ENCODE peak calls at places on chromosomes 16 and 17, in six cellular contexts. G, V, S, X, P and L are unnamed samples.

GRCh38 chr17:76237859-76238313 is 2.4 kb downstream of the RNF157 start:
- DNase-seq in G (no peak), V (no peak), S (no peak), X (no peak), P (no peak), L (peak)

GRCh38 chr16:31085873-31086628 is 2.7 kb downstream of the PRSS53 start:
- DNase-seq in G (no peak), V (no peak), S (no peak), X (no peak), P (no peak), L (no peak)

GRCh38 chr17:75594499-75595283 is 7.1 kb downstream of the MYO15B start:
- DNase-seq in G (no peak), V (no peak), S (no peak), X (no peak), P (no peak), L (no peak)

GRCh38 chr17:17545984-17546383 is 45.5 kb downstream of the PEMT start:
- DNase-seq in G (no peak), V (no peak), S (no peak), X (no peak), P (no peak), L (no peak)

GRCh38 chr16:51762081-51762995 is 611.3 kb upstream of the SALL1 start:
- DNase-seq in G (peak), V (peak), S (peak), X (peak), P (peak), L (peak)

GRCh38 chr17:77382356-77382911 is 241.7 kb downstream of the SEC14L1 start:
- DNase-seq in G (no peak), V (peak), S (no peak), X (peak), P (no peak), L (no peak)

GRCh38 chr17:73430848-73431247 is 119.0 kb upstream of the CDC42EP4 start:
- DNase-seq in G (no peak), V (peak), S (no peak), X (no peak), P (no peak), L (peak)

GRCh38 chr17:76793775-76794174 is 55.9 kb downstream of the MFSD11 start:
- DNase-seq in G (no peak), V (no peak), S (peak), X (no peak), P (no peak), L (peak)

GRCh38 chr16:70428178-70428998 is 10.5 kb downstream of the ST3GAL2 start:
- DNase-seq in G (peak), V (peak), S (peak), X (peak), P (peak), L (peak)

GRCh38 chr17:65117384-65118035 is 19.7 kb upstream of the RGS9 start:
- DNase-seq in G (no peak), V (no peak), S (no peak), X (no peak), P (no peak), L (no peak)

GRCh38 chr16:30923554-30924085 is at the start of gene FBXL19:
- DNase-seq in G (peak), V (no peak), S (no peak), X (peak), P (peak), L (no peak)

GRCh38 chr16:27819356-27819755 is 244.2 kb downstream of the GSG1L start:
- DNase-seq in G (no peak), V (no peak), S (no peak), X (no peak), P (no peak), L (no peak)

GRCh38 chr16:87426423-87427215 is 34.5 kb downstream of the MAP1LC3B start:
- DNase-seq in G (no peak), V (no peak), S (no peak), X (no peak), P (no peak), L (no peak)

GRCh38 chr16:71666264-71666663 is 40.3 kb downstream of the MARVELD3 start:
- DNase-seq in G (no peak), V (no peak), S (no peak), X (no peak), P (no peak), L (no peak)

GRCh38 chr17:37231882-37232281 is 143.9 kb upstream of the C17orf78 start:
- DNase-seq in G (no peak), V (no peak), S (no peak), X (no peak), P (no peak), L (no peak)

GRCh38 chr16:4202615-4203014 is 39.3 kb downstream of the SRL start:
- DNase-seq in G (no peak), V (no peak), S (no peak), X (no peak), P (no peak), L (no peak)

GRCh38 chr16:29876186-29876577 is 13.2 kb upstream of the CDIPT start:
- DNase-seq in G (peak), V (no peak), S (no peak), X (no peak), P (no peak), L (no peak)

GRCh38 chr16:35174006-35174405 is 1714.6 kb downstream of the TP53TG3F start:
- DNase-seq in G (no peak), V (no peak), S (no peak), X (no peak), P (no peak), L (no peak)

GRCh38 chr17:17757944-17758343 is 76.7 kb downstream of the RAI1 start:
- DNase-seq in G (no peak), V (no peak), S (no peak), X (no peak), P (no peak), L (no peak)

GRCh38 chr17:45241315-45242011 is 19.8 kb downstream of the FMNL1 start:
- DNase-seq in G (peak), V (no peak), S (no peak), X (no peak), P (peak), L (no peak)

GRCh38 chr17:57033296-57033695 is 51.8 kb upstream of the AKAP1 start:
- DNase-seq in G (no peak), V (peak), S (no peak), X (no peak), P (no peak), L (no peak)

GRCh38 chr16:49620158-49620867 is 235.6 kb downstream of the ZNF423 start:
- DNase-seq in G (no peak), V (peak), S (peak), X (peak), P (peak), L (peak)

DNA sequence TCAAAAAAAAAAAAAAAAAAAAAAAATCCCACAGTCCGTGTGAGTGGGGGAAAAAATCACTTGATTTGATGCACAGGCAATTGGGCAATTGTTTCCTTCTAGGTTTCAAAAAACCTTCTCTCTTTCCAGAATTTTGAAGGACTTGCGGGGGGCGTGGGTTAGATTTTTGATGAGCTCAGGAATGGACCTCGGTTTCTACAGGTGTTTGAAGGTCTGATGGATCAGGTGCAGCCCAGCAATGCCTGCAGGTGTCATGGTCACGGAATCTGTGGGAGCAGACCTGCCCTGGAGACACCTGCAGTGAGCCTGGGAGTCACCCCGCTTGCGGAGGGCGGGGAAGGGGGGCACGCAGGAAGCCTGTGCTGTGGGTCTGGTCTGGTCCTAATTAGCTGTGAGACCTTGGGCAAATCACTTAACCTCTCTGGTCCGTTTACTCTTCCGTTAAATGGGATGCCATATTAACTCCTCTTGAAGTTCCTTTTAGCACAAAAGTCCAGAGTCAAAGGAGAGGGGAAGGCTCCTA is 174.2 kb downstream of the IRF8 start:
- DNase-seq in G (no peak), V (no peak), S (no peak), X (peak), P (no peak), L (no peak)
- TF ChIP-seq CTCF in G (no peak), V (no peak), S (no peak), X (no peak), P (no peak), L (no peak)

GRCh38 chr16:89052824-89053724 is 40.6 kb upstream of the ACSF3 start:
- DNase-seq in G (no peak), V (peak), S (peak), X (peak), P (no peak), L (peak)
- TF ChIP-seq CTCF in G (no peak), V (no peak), S (no peak), X (no peak), P (no peak), L (peak)

GRCh38 chr17:81445642-81446500 is 50.6 kb downstream of the BAHCC1 start:
- DNase-seq in G (peak), V (peak), S (no peak), X (no peak), P (no peak), L (no peak)
- TF ChIP-seq CTCF in G (no peak), V (no peak), S (no peak), X (no peak), P (no peak), L (no peak)

GRCh38 chr16:11386791-11387546 is 41.7 kb downstream of the RMI2 start:
- DNase-seq in G (peak), V (no peak), S (no peak), X (no peak), P (no peak), L (no peak)
- TF ChIP-seq CTCF in G (peak), V (peak), S (peak), X (no peak), P (no peak), L (peak)

DNA sequence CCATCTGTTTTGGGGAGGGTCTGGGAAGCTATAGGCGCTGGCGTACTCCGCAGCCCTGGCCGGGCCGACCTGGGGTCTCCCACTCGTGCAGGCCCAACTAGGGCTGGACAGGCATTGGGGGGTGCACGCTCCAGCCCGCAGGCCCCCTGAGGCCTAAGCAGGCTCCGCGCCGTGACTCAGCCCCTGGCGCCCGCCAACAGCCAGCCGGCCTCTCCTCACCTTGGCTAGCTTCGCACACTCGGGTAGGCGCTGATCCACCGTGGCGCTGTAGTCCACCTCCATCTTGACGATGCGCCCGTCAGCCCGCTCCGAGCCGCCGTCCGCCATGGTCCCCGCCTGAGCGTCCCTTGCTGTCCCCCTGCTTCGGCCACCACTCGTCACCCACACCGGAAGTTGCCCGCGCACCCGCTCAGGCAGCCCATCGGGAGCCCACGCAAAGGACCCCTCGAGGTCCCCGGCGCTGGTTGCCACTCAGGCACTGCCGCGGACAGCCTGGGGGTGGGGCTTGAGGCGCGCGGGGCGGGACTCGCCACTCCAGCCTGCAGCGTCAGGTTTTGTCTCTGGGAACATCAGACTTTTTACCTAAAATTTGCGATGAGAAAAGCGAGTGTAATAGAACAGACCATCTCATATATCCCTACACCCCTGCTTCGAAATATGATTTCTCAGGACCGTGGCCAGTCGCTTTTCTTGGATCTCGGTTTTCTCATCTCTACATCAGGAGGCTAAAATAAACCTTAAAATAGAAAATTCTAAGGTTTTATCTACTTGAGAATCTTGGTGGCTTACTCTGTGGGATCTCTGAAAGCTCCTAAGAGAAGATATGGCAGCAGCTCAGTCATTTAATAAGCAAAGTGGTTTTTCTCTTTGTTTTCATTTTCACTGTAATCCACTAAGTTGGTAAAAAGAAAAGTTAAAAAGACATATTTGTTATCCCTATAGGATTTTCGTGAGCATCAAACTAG is at the start of gene PSMD12:
- DNase-seq in G (peak), V (peak), S (peak), X (peak), P (peak), L (peak)
- TF ChIP-seq CTCF in G (no peak), V (no peak), S (no peak), X (no peak), P (no peak), L (no peak)

GRCh38 chr16:15053904-15054303 is 2.0 kb downstream of the NTAN1 start:
- DNase-seq in G (no peak), V (no peak), S (no peak), X (no peak), P (no peak), L (no peak)

GRCh38 chr16:15054357-15055140 is 1.3 kb downstream of the NTAN1 start:
- DNase-seq in G (no peak), V (no peak), S (no peak), X (no peak), P (no peak), L (no peak)

GRCh38 chr16:15052747-15053476 is 3.0 kb downstream of the NTAN1 start:
- DNase-seq in G (no peak), V (no peak), S (no peak), X (no peak), P (no peak), L (no peak)

GRCh38 chr16:15057755-15058417 is 2.0 kb upstream of the NTAN1 start:
- DNase-seq in G (no peak), V (no peak), S (no peak), X (no peak), P (no peak), L (no peak)

GRCh38 chr16:15055141-15056053 is 477 bp downstream of the NTAN1 start:
- DNase-seq in G (peak), V (peak), S (peak), X (peak), P (no peak), L (no peak)
- TF ChIP-seq CTCF in G (peak), V (no peak), S (peak), X (no peak), P (no peak), L (no peak)